ENCODE peak calls at places on chromosomes 1 and 21, in five cellular contexts. V, G, Y, U and L are unnamed samples.

GRCh38 chr1:1550591-1551432 is 10.4 kb upstream of the TMEM240 start:
- DNase-seq in V (no peak), G (no peak), Y (no peak), U (no peak), L (no peak)

GRCh38 chr1:200038987-200039848 is 11.7 kb downstream of the NR5A2 start:
- DNase-seq in V (no peak), G (peak), Y (no peak), U (peak), L (no peak)

GRCh38 chr1:17550684-17551584 is 11.4 kb downstream of the ARHGEF10L start:
- DNase-seq in V (no peak), G (no peak), Y (no peak), U (no peak), L (no peak)

GRCh38 chr1:214520544-214521165 is 30.7 kb downstream of the PTPN14 start:
- DNase-seq in V (no peak), G (no peak), Y (no peak), U (no peak), L (no peak)

GRCh38 chr1:166730299-166730888 is 108.9 kb upstream of the POGK start:
- DNase-seq in V (no peak), G (no peak), Y (no peak), U (no peak), L (no peak)

GRCh38 chr21:29726061-29726460 is 213.7 kb downstream of the GRIK1 start:
- DNase-seq in V (no peak), G (no peak), Y (no peak), U (no peak), L (no peak)

GRCh38 chr1:52842643-52843310 is at the start of gene ZYG11A:
- DNase-seq in V (no peak), G (peak), Y (no peak), U (peak), L (peak)

GRCh38 chr1:39683591-39684312 is 7.5 kb downstream of the HPCAL4 start:
- DNase-seq in V (no peak), G (peak), Y (no peak), U (no peak), L (no peak)

GRCh38 chr1:87473203-87473661 is 144.6 kb downstream of the LMO4 start:
- DNase-seq in V (no peak), G (no peak), Y (no peak), U (no peak), L (no peak)

GRCh38 chr1:57633881-57634280 is 210.0 kb upstream of the DAB1 start:
- DNase-seq in V (no peak), G (no peak), Y (no peak), U (no peak), L (no peak)

GRCh38 chr1:217955723-217956122 is 324.6 kb downstream of the SPATA17 start:
- DNase-seq in V (no peak), G (no peak), Y (no peak), U (no peak), L (no peak)